ENCODE peak calls at places on chromosomes 11 and 22, in seven cellular contexts. One of them, this sample, is unnamed.

GRCh38 chr22:42814215-42814614 is 42.9 kb downstream of the ARFGAP3 start:
- DNase-seq in hepatocyte: no peak
- DNase-seq in osteoblast: peak
- DNase-seq in GM12865: no peak
- DNase-seq in coronary artery: no peak
- DNase-seq in astrocyte: no peak
- DNase-seq in spleen: no peak
- DNase-seq in this sample: no peak

GRCh38 chr11:92380882-92381281 is 156.3 kb downstream of the FAT3 start:
- DNase-seq in hepatocyte: no peak
- DNase-seq in osteoblast: peak
- DNase-seq in GM12865: no peak
- DNase-seq in coronary artery: no peak
- DNase-seq in astrocyte: peak
- DNase-seq in spleen: no peak
- DNase-seq in this sample: no peak

GRCh38 chr22:30602049-30602448 is 4.9 kb upstream of the TCN2 start:
- DNase-seq in hepatocyte: peak
- DNase-seq in osteoblast: peak
- DNase-seq in GM12865: peak
- DNase-seq in coronary artery: no peak
- DNase-seq in astrocyte: peak
- DNase-seq in spleen: no peak
- DNase-seq in this sample: no peak

GRCh38 chr11:8833568-8834275 is 77.3 kb upstream of the AKIP1 start:
- DNase-seq in hepatocyte: no peak
- DNase-seq in osteoblast: peak
- DNase-seq in GM12865: peak
- DNase-seq in coronary artery: no peak
- DNase-seq in astrocyte: peak
- DNase-seq in spleen: no peak
- DNase-seq in this sample: no peak

GRCh38 chr11:28284206-28284605 is 176.0 kb downstream of the METTL15 start:
- DNase-seq in hepatocyte: no peak
- DNase-seq in osteoblast: no peak
- DNase-seq in GM12865: no peak
- DNase-seq in coronary artery: no peak
- DNase-seq in astrocyte: no peak
- DNase-seq in spleen: no peak
- DNase-seq in this sample: no peak

GRCh38 chr22:41288245-41288946 is 2.4 kb upstream of the RANGAP1 start:
- DNase-seq in hepatocyte: peak
- DNase-seq in osteoblast: peak
- DNase-seq in GM12865: no peak
- DNase-seq in coronary artery: no peak
- DNase-seq in astrocyte: peak
- DNase-seq in spleen: no peak
- DNase-seq in this sample: no peak

GRCh38 chr11:44726278-44727113 is at the start of gene TSPAN18:
- DNase-seq in hepatocyte: peak
- DNase-seq in osteoblast: peak
- DNase-seq in GM12865: peak
- DNase-seq in coronary artery: no peak
- DNase-seq in astrocyte: no peak
- DNase-seq in spleen: peak
- DNase-seq in this sample: no peak

GRCh38 chr11:125452125-125452470 is 44.0 kb downstream of the FEZ1 start:
- DNase-seq in hepatocyte: no peak
- DNase-seq in osteoblast: no peak
- DNase-seq in GM12865: no peak
- DNase-seq in coronary artery: peak
- DNase-seq in astrocyte: no peak
- DNase-seq in spleen: no peak
- DNase-seq in this sample: no peak

GRCh38 chr11:8722156-8722555 is 39.6 kb downstream of the RPL27A start:
- DNase-seq in hepatocyte: no peak
- DNase-seq in osteoblast: peak
- DNase-seq in GM12865: peak
- DNase-seq in coronary artery: no peak
- DNase-seq in astrocyte: peak
- DNase-seq in spleen: no peak
- DNase-seq in this sample: no peak

GRCh38 chr11:11297578-11297977 is 55.5 kb downstream of the CSNK2A3 start:
- DNase-seq in hepatocyte: no peak
- DNase-seq in osteoblast: no peak
- DNase-seq in GM12865: no peak
- DNase-seq in coronary artery: no peak
- DNase-seq in astrocyte: no peak
- DNase-seq in spleen: no peak
- DNase-seq in this sample: no peak

GRCh38 chr11:102208835-102209234 is 98.6 kb downstream of the YAP1 start:
- DNase-seq in hepatocyte: no peak
- DNase-seq in osteoblast: no peak
- DNase-seq in GM12865: no peak
- DNase-seq in coronary artery: no peak
- DNase-seq in astrocyte: no peak
- DNase-seq in spleen: no peak
- DNase-seq in this sample: no peak

GRCh38 chr22:22770280-22770871 is 117.2 kb upstream of the IGLL5 start:
- DNase-seq in hepatocyte: peak
- DNase-seq in osteoblast: peak
- DNase-seq in GM12865: peak
- DNase-seq in coronary artery: peak
- DNase-seq in astrocyte: no peak
- DNase-seq in spleen: no peak
- DNase-seq in this sample: no peak

GRCh38 chr11:37107415-37107814 is 509.4 kb upstream of the RAG2 start:
- DNase-seq in hepatocyte: no peak
- DNase-seq in osteoblast: no peak
- DNase-seq in GM12865: no peak
- DNase-seq in coronary artery: no peak
- DNase-seq in astrocyte: no peak
- DNase-seq in spleen: no peak
- DNase-seq in this sample: no peak

GRCh38 chr11:95559899-95560298 is 229.7 kb downstream of the FAM76B start:
- DNase-seq in hepatocyte: no peak
- DNase-seq in osteoblast: no peak
- DNase-seq in GM12865: no peak
- DNase-seq in coronary artery: peak
- DNase-seq in astrocyte: no peak
- DNase-seq in spleen: no peak
- DNase-seq in this sample: no peak

GRCh38 chr11:42772886-42773285 is 538.9 kb upstream of the API5 start:
- DNase-seq in hepatocyte: no peak
- DNase-seq in osteoblast: no peak
- DNase-seq in GM12865: no peak
- DNase-seq in coronary artery: no peak
- DNase-seq in astrocyte: no peak
- DNase-seq in spleen: no peak
- DNase-seq in this sample: no peak

GRCh38 chr22:42754658-42755057 is 34.0 kb upstream of the A4GALT start:
- DNase-seq in hepatocyte: peak
- DNase-seq in osteoblast: peak
- DNase-seq in GM12865: no peak
- DNase-seq in coronary artery: no peak
- DNase-seq in astrocyte: peak
- DNase-seq in spleen: no peak
- DNase-seq in this sample: no peak

GRCh38 chr11:64262271-64263002 is 11.1 kb downstream of the PLCB3 start:
- DNase-seq in hepatocyte: no peak
- DNase-seq in osteoblast: peak
- DNase-seq in GM12865: no peak
- DNase-seq in coronary artery: no peak
- DNase-seq in astrocyte: no peak
- DNase-seq in spleen: peak
- DNase-seq in this sample: no peak

GRCh38 chr11:109133159-109133558 is 288.8 kb upstream of the C11orf87 start:
- DNase-seq in hepatocyte: no peak
- DNase-seq in osteoblast: no peak
- DNase-seq in GM12865: no peak
- DNase-seq in coronary artery: no peak
- DNase-seq in astrocyte: no peak
- DNase-seq in spleen: no peak
- DNase-seq in this sample: no peak

GRCh38 chr11:26230021-26230420 is 101.9 kb upstream of the ANO3 start:
- DNase-seq in hepatocyte: no peak
- DNase-seq in osteoblast: no peak
- DNase-seq in GM12865: no peak
- DNase-seq in coronary artery: no peak
- DNase-seq in astrocyte: peak
- DNase-seq in spleen: no peak
- DNase-seq in this sample: no peak

GRCh38 chr11:2703487-2704141 is 3.8 kb upstream of the KCNQ1OT1 start:
- DNase-seq in hepatocyte: peak
- DNase-seq in osteoblast: no peak
- DNase-seq in GM12865: no peak
- DNase-seq in coronary artery: no peak
- DNase-seq in astrocyte: no peak
- DNase-seq in spleen: peak
- DNase-seq in this sample: peak

GRCh38 chr11:70900540-70900939 is 351.8 kb downstream of the SHANK2 start:
- DNase-seq in hepatocyte: no peak
- DNase-seq in osteoblast: peak
- DNase-seq in GM12865: no peak
- DNase-seq in coronary artery: no peak
- DNase-seq in astrocyte: no peak
- DNase-seq in spleen: no peak
- DNase-seq in this sample: no peak
- TF ChIP-seq CTCF in hepatocyte: no peak
- TF ChIP-seq CTCF in osteoblast: no peak
- TF ChIP-seq CTCF in GM12865: no peak
- TF ChIP-seq CTCF in coronary artery: no peak
- TF ChIP-seq CTCF in astrocyte: no peak
- TF ChIP-seq CTCF in spleen: no peak
- TF ChIP-seq CTCF in this sample: no peak

GRCh38 chr11:66311965-66312548 is 4.8 kb downstream of the CD248 start:
- DNase-seq in hepatocyte: peak
- DNase-seq in osteoblast: peak
- DNase-seq in GM12865: peak
- DNase-seq in coronary artery: peak
- DNase-seq in astrocyte: peak
- DNase-seq in spleen: peak
- DNase-seq in this sample: no peak
- TF ChIP-seq CTCF in hepatocyte: peak
- TF ChIP-seq CTCF in osteoblast: no peak
- TF ChIP-seq CTCF in GM12865: peak
- TF ChIP-seq CTCF in coronary artery: no peak
- TF ChIP-seq CTCF in astrocyte: no peak
- TF ChIP-seq CTCF in spleen: peak
- TF ChIP-seq CTCF in this sample: peak

GRCh38 chr22:50401907-50402306 is 58.8 kb downstream of the PPP6R2 start:
- DNase-seq in hepatocyte: no peak
- DNase-seq in osteoblast: peak
- DNase-seq in GM12865: no peak
- DNase-seq in coronary artery: no peak
- DNase-seq in astrocyte: no peak
- DNase-seq in spleen: no peak
- DNase-seq in this sample: no peak

GRCh38 chr22:50400931-50401330 is 57.8 kb downstream of the PPP6R2 start:
- DNase-seq in hepatocyte: no peak
- DNase-seq in osteoblast: no peak
- DNase-seq in GM12865: no peak
- DNase-seq in coronary artery: no peak
- DNase-seq in astrocyte: no peak
- DNase-seq in spleen: no peak
- DNase-seq in this sample: no peak

GRCh38 chr22:50400406-50400805 is 57.3 kb downstream of the PPP6R2 start:
- DNase-seq in hepatocyte: no peak
- DNase-seq in osteoblast: peak
- DNase-seq in GM12865: no peak
- DNase-seq in coronary artery: no peak
- DNase-seq in astrocyte: no peak
- DNase-seq in spleen: no peak
- DNase-seq in this sample: no peak

GRCh38 chr22:50398698-50399648 is 55.8 kb downstream of the PPP6R2 start:
- DNase-seq in hepatocyte: no peak
- DNase-seq in osteoblast: peak
- DNase-seq in GM12865: no peak
- DNase-seq in coronary artery: no peak
- DNase-seq in astrocyte: no peak
- DNase-seq in spleen: no peak
- DNase-seq in this sample: no peak

DNA sequence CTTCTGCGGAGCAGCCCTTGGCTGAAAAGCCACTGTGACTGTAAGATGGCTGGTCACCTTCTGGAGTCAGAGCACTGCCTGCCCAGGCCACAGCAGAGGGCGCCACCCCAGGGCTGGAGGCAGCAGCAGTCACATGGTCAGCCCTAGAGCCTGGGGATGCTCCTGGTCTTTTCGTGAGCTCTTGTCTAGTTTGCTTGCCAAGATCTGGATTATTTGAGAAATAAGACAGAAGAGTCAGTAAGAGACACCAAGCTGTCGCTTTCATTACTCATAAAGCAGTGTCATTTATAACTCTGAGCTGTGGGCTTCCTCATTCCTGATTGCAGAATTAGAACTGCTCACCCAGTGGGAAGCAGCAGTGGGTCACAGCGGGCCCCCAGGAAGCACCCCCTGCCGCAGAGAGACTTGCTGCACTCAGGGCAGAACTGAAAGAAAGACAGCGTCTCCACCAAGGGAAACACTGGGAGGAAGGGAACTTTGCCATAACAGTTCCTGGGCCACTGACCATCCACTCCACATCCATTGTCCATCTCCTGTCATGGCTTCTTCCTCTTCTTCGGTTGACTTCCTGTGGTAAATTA is 56.7 kb downstream of the PPP6R2 start:
- DNase-seq in hepatocyte: peak
- DNase-seq in osteoblast: peak
- DNase-seq in GM12865: peak
- DNase-seq in coronary artery: no peak
- DNase-seq in astrocyte: no peak
- DNase-seq in spleen: peak
- DNase-seq in this sample: no peak
- TF ChIP-seq CTCF in hepatocyte: peak
- TF ChIP-seq CTCF in osteoblast: peak
- TF ChIP-seq CTCF in GM12865: peak
- TF ChIP-seq CTCF in coronary artery: no peak
- TF ChIP-seq CTCF in astrocyte: peak
- TF ChIP-seq CTCF in spleen: peak
- TF ChIP-seq CTCF in this sample: peak

DNA sequence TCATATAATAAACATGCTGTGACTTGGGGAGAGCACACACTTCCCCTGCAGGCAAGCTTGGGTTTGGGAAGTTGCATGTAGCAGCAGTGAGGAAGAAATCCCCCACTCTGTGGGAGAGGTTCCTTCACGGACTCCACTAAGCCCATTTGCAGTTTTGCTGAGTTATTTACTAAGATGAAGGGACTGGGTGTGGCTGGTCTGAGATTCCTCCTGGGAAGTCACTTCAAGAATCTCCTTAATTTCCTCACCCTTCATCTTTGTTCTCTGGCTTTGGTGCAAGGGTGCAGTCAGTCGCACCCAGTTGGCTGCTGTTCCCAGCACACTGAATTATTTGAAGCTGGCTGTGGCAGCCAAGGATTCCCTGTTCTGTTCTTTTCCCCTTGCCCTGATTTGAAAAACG is 104.8 kb downstream of the ARFGAP2 start:
- DNase-seq in hepatocyte: peak
- DNase-seq in osteoblast: no peak
- DNase-seq in GM12865: no peak
- DNase-seq in coronary artery: no peak
- DNase-seq in astrocyte: no peak
- DNase-seq in spleen: no peak
- DNase-seq in this sample: no peak
- TF ChIP-seq CTCF in hepatocyte: no peak
- TF ChIP-seq CTCF in osteoblast: no peak
- TF ChIP-seq CTCF in GM12865: no peak
- TF ChIP-seq CTCF in coronary artery: no peak
- TF ChIP-seq CTCF in astrocyte: no peak
- TF ChIP-seq CTCF in spleen: no peak
- TF ChIP-seq CTCF in this sample: no peak

GRCh38 chr11:122754553-122755322 is 83.6 kb upstream of the CRTAM start:
- DNase-seq in hepatocyte: no peak
- DNase-seq in osteoblast: no peak
- DNase-seq in GM12865: peak
- DNase-seq in coronary artery: no peak
- DNase-seq in astrocyte: no peak
- DNase-seq in spleen: no peak
- DNase-seq in this sample: no peak
- TF ChIP-seq CTCF in hepatocyte: peak
- TF ChIP-seq CTCF in osteoblast: peak
- TF ChIP-seq CTCF in GM12865: peak
- TF ChIP-seq CTCF in coronary artery: no peak
- TF ChIP-seq CTCF in astrocyte: peak
- TF ChIP-seq CTCF in spleen: peak
- TF ChIP-seq CTCF in this sample: peak